ENCODE peak calls at places on chromosomes 4 and X, in four cellular contexts. F is osteoblast, I is GM23338, C is IMR-90. O is an unnamed sample.

GRCh38 chr4:168550071-168550766 is 53.4 kb downstream of the PALLD start:
- DNase-seq in I (peak), C (peak), F (peak), O (no peak)

GRCh38 chr4:53637348-53637747 is 46.1 kb upstream of the LNX1 start:
- DNase-seq in C (no peak), I (no peak), F (no peak), O (no peak)

GRCh38 chrX:11724122-11725017 is 33.7 kb upstream of the MSL3 start:
- DNase-seq in C (peak), I (peak), F (no peak), O (peak)

GRCh38 chr4:176090115-176090514 is 24.5 kb downstream of the WDR17 start:
- DNase-seq in C (no peak), F (no peak), I (no peak), O (peak)

GRCh38 chr4:177728361-177729152 is 286.3 kb upstream of the AGA start:
- DNase-seq in F (no peak), I (peak), C (no peak), O (no peak)

GRCh38 chr4:108830509-108831244 is 67.8 kb upstream of the ETNPPL start:
- DNase-seq in C (peak), I (no peak), F (no peak), O (no peak)

GRCh38 chr4:21835712-21836111 is 112.9 kb downstream of the KCNIP4 start:
- DNase-seq in I (no peak), F (no peak), C (no peak), O (no peak)

GRCh38 chrX:34768290-34768689 is 111.2 kb upstream of the TMEM47 start:
- DNase-seq in I (no peak), C (no peak), F (no peak), O (no peak)

GRCh38 chrX:16700734-16701133 is 11.7 kb downstream of the CTPS2 start:
- DNase-seq in F (no peak), I (no peak), C (no peak), O (no peak)

DNA sequence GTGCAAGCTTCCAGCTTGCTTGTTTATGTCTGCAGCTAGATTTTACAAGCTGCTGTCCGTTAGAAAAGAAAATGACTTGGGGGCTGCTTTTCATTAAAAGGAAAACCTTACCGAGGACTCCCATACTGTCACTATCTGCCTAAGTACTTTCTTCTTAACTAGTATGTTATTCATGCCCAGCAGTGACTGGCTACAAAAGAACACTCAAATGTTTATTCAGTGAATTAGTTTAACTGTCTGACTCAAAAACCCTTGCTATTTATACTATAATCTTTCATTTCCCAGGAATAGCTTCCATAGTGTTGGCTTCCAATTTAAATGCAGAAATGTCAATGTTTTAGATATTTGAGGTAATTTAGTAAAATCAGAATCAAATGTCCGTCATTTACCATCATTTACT is 164.9 kb downstream of the DTHD1 start:
- DNase-seq in F (no peak), I (no peak), C (no peak), O (no peak)
- H2AFZ ChIP-seq in F (no peak), I (peak), C (no peak), O (no peak)

GRCh38 chr4:2083116-2083825 is 24.1 kb downstream of the NAT8L start:
- DNase-seq in I (no peak), F (peak), C (no peak), O (no peak)
- H2AFZ ChIP-seq in I (no peak), F (no peak), C (peak), O (no peak)

DNA sequence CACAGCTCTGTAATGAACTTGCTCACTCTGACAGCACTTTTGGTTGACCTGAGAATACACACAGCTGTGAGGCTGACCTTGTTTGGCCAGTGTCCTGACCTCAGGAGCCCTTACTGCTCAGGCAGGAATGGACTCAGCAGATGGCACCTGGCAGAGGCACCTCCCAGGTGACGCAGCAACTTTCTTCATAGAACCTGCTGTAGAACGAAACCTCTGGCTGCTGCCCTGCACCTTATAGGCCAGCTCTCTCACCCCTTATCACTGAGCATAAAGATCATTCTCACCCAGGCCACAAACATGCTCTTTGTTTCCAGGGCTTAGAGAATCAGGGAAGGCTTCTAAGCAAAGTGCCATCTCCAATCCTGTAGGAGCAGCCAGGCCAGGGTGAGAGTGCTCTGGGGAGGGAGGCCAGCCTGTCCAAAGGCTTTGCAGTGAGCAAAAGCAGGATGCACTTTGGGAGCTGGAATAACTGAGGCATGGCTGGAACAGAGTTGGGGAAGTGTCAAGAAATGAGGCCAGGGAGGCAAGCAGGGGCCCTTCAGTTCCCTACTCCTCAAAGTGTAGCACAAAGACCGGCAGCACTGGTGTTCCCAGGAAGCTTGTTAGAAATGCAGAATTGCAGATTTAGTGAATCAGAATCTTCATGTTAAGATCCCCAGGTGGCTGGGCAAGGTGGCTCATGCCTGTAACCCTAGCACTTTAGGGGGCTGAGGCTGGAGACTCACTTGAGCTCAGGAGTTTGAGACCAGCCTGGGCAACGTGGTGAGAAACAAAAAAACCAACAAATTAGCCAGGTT is 13.3 kb upstream of the CENPU start:
- DNase-seq in I (peak), F (no peak), C (no peak), O (no peak)
- H2AFZ ChIP-seq in I (peak), F (peak), C (peak), O (no peak)

GRCh38 chr4:166143227-166143626 is 270.2 kb downstream of the TLL1 start:
- DNase-seq in C (no peak), I (no peak), F (no peak), O (no peak)
- H2AFZ ChIP-seq in C (no peak), I (no peak), F (no peak), O (no peak)

DNA sequence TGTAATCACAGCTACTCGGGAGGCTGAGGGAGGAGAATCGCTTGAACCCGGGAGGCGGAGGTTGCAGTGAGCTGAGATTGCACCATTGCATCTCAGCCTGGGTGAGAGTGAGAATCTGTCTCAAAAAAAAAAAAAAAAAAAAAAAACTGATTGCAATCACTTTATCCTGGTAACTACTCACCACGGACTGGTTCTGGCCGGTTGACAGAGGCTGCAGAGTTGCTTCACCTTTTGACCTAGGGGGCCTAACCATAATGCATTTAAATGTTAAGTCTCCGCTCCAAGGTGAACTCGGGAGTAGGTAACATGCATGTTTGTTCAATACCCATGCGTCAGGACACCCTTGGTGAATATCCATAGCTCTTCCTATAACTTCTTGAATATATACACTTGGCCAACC is 1.8 kb downstream of the PPP2R3B start:
- DNase-seq in F (no peak), C (no peak), I (no peak), O (no peak)
- H2AFZ ChIP-seq in F (no peak), C (no peak), I (no peak), O (no peak)

DNA sequence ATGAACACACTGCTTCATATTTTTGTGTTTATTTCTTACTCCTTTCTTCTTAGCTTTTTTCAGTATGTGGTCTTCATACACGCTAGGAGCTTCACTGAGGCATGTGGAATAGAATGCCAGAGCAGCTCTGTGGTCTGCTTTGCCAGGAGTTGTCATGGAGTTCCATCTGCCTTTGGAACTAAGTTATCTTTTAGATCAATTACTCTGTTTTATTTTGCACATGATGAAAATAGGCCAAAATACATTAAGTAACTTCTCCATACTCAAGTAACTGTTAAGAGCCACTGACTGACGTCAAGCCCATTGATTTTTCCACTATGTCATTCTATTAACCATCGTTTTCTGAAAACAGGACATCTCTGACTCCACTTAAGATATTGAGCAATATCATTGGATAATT is 415.1 kb upstream of the MAD2L1 start:
- DNase-seq in C (no peak), F (no peak), I (no peak), O (no peak)
- H2AFZ ChIP-seq in C (no peak), F (no peak), I (no peak), O (no peak)

GRCh38 chrX:37753384-37753783 is 26.5 kb upstream of the CYBB start:
- DNase-seq in I (no peak), F (no peak), C (no peak), O (no peak)
- H2AFZ ChIP-seq in I (no peak), F (no peak), C (no peak), O (peak)

GRCh38 chrX:122596998-122597397 is 587.1 kb upstream of the GRIA3 start:
- DNase-seq in I (no peak), F (no peak), C (no peak), O (no peak)

GRCh38 chrX:122586831-122587230 is 597.2 kb upstream of the GRIA3 start:
- DNase-seq in F (no peak), C (no peak), I (no peak), O (no peak)

DNA sequence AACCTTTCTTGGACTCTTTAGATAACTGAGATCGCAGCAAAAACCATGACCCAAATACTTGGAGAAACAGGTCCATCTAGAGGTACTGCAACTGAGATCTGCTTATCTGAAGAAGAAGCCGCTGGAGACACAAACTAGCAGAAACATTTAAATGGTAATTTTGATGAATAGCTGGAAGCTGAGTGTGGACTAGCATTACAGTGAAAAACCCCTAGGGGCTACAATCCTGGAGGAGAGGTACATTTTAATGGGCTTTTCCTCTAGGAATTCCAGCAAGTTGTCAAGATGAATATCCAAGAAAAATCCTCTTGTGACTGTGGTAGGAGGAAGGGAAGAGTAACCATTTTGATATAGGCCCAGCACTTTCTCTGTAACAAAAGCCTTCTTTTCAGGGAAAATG is 592.5 kb upstream of the GRIA3 start:
- DNase-seq in F (no peak), C (no peak), I (peak), O (no peak)
- H2AFZ ChIP-seq in F (no peak), C (no peak), I (no peak), O (no peak)

GRCh38 chrX:85112270-85112669 is 108.6 kb downstream of the APOOL start:
- DNase-seq in C (no peak), I (no peak), F (no peak), O (no peak)
- H2AFZ ChIP-seq in C (no peak), I (no peak), F (no peak), O (no peak)

O was measured in OCI-LY7.